ENCODE peak calls at places on chromosomes 7 and 10, in seven cellular contexts. D is Panc1, J is fibroblast of the aortic adventitia, U is cardiac muscle cell, T is ascending aorta, O is fibroblast of mammary gland, E is suprapubic skin. Z is an unnamed sample.

GRCh38 chr7:32033006-32033405 is 37.2 kb downstream of the PDE1C start:
- DNase-seq in D (no peak), J (no peak), U (no peak), T (no peak), O (no peak), E (no peak), Z (no peak)

GRCh38 chr10:62376064-62377025 is 2.2 kb downstream of the ZNF365 start:
- DNase-seq in D (no peak), J (no peak), U (no peak), T (no peak), O (no peak), E (no peak), Z (no peak)

GRCh38 chr7:39688611-39689485 is 65.5 kb downstream of the RALA start:
- DNase-seq in D (no peak), J (peak), U (no peak), T (no peak), O (peak), E (no peak), Z (no peak)

GRCh38 chr7:79132844-79133451 is 320.5 kb downstream of the MAGI2 start:
- DNase-seq in D (peak), J (no peak), U (no peak), T (no peak), O (no peak), E (no peak), Z (no peak)

GRCh38 chr7:106515321-106515720 is 145.6 kb downstream of the CCDC71L start:
- DNase-seq in D (no peak), J (peak), U (peak), T (no peak), O (peak), E (no peak), Z (no peak)

GRCh38 chr7:128383781-128384180 is 22.3 kb upstream of the PRRT4 start:
- DNase-seq in D (no peak), J (peak), U (no peak), T (no peak), O (no peak), E (no peak), Z (peak)

GRCh38 chr10:125878957-125879835 is 1.9 kb downstream of the DHX32 start:
- DNase-seq in D (peak), J (peak), U (peak), T (no peak), O (peak), E (no peak), Z (no peak)

GRCh38 chr7:131327626-131328386 is at the start of gene MKLN1:
- DNase-seq in D (peak), J (peak), U (peak), T (peak), O (peak), E (peak), Z (peak)

GRCh38 chr7:156167987-156168386 is 355.7 kb upstream of the SHH start:
- DNase-seq in D (no peak), J (no peak), U (no peak), T (no peak), O (no peak), E (no peak), Z (no peak)

GRCh38 chr7:155587486-155587885 is 41.1 kb upstream of the CNPY1 start:
- DNase-seq in D (no peak), J (no peak), U (no peak), T (no peak), O (no peak), E (peak), Z (no peak)

GRCh38 chr10:10293431-10293830 is 724.2 kb upstream of the CELF2 start:
- DNase-seq in D (no peak), J (no peak), U (peak), T (no peak), O (peak), E (no peak), Z (no peak)

GRCh38 chr7:138886501-138886917 is 88.5 kb upstream of the ATP6V0A4 start:
- DNase-seq in D (no peak), J (peak), U (peak), T (no peak), O (peak), E (no peak), Z (peak)

GRCh38 chr7:40658731-40659130 is 523.9 kb downstream of the SUGCT start:
- DNase-seq in D (no peak), J (peak), U (peak), T (peak), O (peak), E (no peak), Z (no peak)

GRCh38 chr10:128796513-128796912 is 670.3 kb upstream of the MKI67 start:
- DNase-seq in D (no peak), J (no peak), U (no peak), T (no peak), O (no peak), E (no peak), Z (no peak)

GRCh38 chr10:26840938-26841732 is 19.6 kb downstream of the ABI1 start:
- DNase-seq in D (no peak), J (no peak), U (peak), T (no peak), O (no peak), E (no peak), Z (no peak)

GRCh38 chr10:44982114-44982460 is 3.5 kb upstream of the DEPP1 start:
- DNase-seq in D (no peak), J (no peak), U (no peak), T (peak), O (peak), E (peak), Z (no peak)

GRCh38 chr7:112362053-112362650 is 88.1 kb upstream of the IFRD1 start:
- DNase-seq in D (no peak), J (no peak), U (no peak), T (no peak), O (no peak), E (no peak), Z (no peak)

GRCh38 chr10:69647819-69648218 is 17.8 kb downstream of the FAM241B start:
- DNase-seq in D (no peak), J (no peak), U (no peak), T (no peak), O (no peak), E (no peak), Z (no peak)

GRCh38 chr10:63700209-63700934 is 179.2 kb downstream of the REEP3 start:
- DNase-seq in D (peak), J (peak), U (peak), T (peak), O (peak), E (no peak), Z (no peak)

GRCh38 chr7:158373761-158374545 is 213.7 kb downstream of the PTPRN2 start:
- DNase-seq in D (no peak), J (no peak), U (no peak), T (no peak), O (no peak), E (peak), Z (no peak)

GRCh38 chr7:111531993-111532392 is 30.3 kb downstream of the IMMP2L start:
- DNase-seq in D (no peak), J (peak), U (peak), T (no peak), O (peak), E (no peak), Z (no peak)

GRCh38 chr10:79386637-79387465 is 39.6 kb downstream of the PPIF start:
- DNase-seq in D (no peak), J (no peak), U (no peak), T (peak), O (peak), E (peak), Z (no peak)

GRCh38 chr10:113493195-113493594 is 59.7 kb upstream of the HABP2 start:
- DNase-seq in D (no peak), J (no peak), U (no peak), T (no peak), O (peak), E (no peak), Z (no peak)

GRCh38 chr7:151087247-151088018 is 1.2 kb downstream of the AGAP3 start:
- DNase-seq in D (no peak), J (peak), U (peak), T (no peak), O (peak), E (peak), Z (no peak)

DNA sequence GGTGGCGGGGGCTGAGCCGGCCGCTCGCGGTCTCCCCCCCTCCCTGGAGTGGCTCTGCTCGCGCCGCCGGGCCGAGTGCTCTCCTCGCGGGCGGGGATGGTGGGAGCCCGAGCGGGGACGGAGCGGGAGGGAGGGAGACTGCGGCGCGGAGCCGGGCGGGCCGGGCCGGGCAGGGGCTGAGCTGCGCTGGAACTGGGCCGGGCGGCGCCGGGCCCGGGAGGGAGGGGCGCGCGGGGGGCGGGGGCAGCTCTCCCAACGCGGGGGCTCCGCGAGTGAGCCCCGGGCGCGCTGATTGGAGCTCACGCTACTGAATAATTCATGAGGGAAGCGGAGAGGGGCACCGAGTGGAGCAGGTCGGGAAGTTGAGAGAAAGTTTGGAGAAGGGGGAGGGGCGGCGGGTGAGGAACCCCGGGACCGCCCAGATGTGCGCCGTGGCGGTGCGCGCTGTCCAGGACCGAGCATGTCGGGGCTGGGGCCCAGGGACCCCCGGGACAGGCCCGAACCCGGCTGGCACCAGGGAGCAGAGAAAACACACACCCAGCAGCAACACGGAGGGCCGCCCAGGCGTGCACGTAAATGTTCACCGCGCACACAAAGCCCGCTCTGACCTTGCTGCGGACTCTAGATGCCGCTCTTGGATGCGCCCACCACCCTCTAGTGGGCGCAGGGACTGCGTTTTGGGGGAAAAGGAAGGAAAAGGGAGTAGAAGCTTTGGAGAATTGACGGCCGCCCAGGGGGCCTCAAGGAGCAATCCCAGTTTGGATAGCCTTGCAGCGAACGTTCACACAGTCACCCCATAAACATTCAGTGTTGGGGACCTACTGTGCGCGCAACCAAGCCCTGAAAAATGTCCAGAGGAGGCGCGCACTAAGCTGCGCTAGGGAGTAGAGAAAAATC is at the start of gene EPHB4:
- DNase-seq in D (no peak), J (peak), U (peak), T (no peak), O (peak), E (peak), Z (no peak)
- TF ChIP-seq CTCF in D (no peak), J (peak), U (peak), T (no peak), O (peak), E (no peak), Z (peak)

GRCh38 chr7:144738708-144739314 is 97.0 kb downstream of the TPK1 start:
- DNase-seq in D (peak), J (peak), U (peak), T (no peak), O (peak), E (no peak), Z (peak)
- H3K4me3 ChIP-seq in D (no peak), J (no peak), U (no peak), T (no peak), O (no peak), E (no peak), Z (no peak)

GRCh38 chr7:77460057-77460486 is 43.9 kb upstream of the GSAP start:
- DNase-seq in D (no peak), J (no peak), U (no peak), T (no peak), O (no peak), E (no peak), Z (no peak)
- TF ChIP-seq CTCF in D (peak), J (no peak), U (no peak), T (no peak), O (peak), E (no peak), Z (peak)

DNA sequence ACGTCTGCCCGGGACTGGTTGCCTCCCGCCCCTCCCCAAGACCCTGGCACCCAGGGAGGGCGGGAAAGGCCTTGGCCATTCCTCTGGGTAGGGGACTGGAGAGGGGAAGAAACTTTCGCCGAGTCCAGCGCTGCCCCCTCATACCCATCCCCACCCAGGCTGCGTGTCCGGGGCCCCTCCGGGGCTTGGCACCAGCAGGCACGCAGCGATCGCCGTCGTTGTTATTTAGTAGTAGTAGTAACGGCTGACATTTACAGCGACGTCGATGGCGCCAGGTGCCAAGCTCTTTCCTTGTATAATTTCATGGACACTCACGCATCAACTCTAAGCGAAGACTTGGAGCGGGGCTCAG is 3.3 kb upstream of the PDGFA start:
- DNase-seq in D (no peak), J (no peak), U (no peak), T (no peak), O (no peak), E (no peak), Z (no peak)
- H3K4me3 ChIP-seq in D (no peak), J (no peak), U (peak), T (peak), O (no peak), E (peak), Z (no peak)

GRCh38 chr7:50309736-50310135 is 5.2 kb downstream of the IKZF1 start:
- DNase-seq in D (no peak), J (no peak), U (no peak), T (no peak), O (no peak), E (no peak), Z (no peak)

GRCh38 chr7:50306491-50307367 is 2.2 kb downstream of the IKZF1 start:
- DNase-seq in D (no peak), J (no peak), U (no peak), T (no peak), O (no peak), E (no peak), Z (no peak)

GRCh38 chr7:50307368-50308012 is 3.0 kb downstream of the IKZF1 start:
- DNase-seq in D (no peak), J (no peak), U (no peak), T (no peak), O (no peak), E (no peak), Z (no peak)

GRCh38 chr7:50309130-50309478 is 4.6 kb downstream of the IKZF1 start:
- DNase-seq in D (no peak), J (no peak), U (no peak), T (no peak), O (no peak), E (no peak), Z (no peak)

GRCh38 chr7:50308301-50309129 is 4.0 kb downstream of the IKZF1 start:
- DNase-seq in D (no peak), J (no peak), U (no peak), T (no peak), O (no peak), E (no peak), Z (no peak)
- TF ChIP-seq CTCF in D (no peak), J (no peak), U (no peak), T (no peak), O (no peak), E (no peak), Z (no peak)

DNA sequence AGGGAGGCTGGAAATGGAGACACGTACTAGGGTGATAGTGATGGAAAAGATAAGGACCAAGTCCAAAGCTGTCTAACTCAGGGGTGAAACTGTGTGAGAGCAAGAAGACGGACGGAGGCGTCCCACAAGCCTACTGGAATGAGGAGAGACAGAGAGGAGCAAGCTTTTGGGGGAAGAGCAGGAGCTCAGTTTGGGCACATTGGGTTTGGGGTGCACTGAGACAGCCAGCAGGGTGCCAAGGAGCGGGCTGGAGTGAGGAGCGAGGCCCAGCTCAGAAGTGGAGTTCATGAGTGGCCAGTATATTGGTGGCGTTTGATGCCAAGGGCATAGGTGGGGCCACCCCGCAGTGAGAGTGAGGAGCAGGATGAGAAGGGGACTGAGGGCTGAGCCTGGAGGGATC is 22.6 kb downstream of the GHRHR start:
- DNase-seq in D (no peak), J (no peak), U (no peak), T (no peak), O (no peak), E (no peak), Z (no peak)
- H3K4me3 ChIP-seq in D (no peak), J (no peak), U (no peak), T (no peak), O (no peak), E (no peak), Z (no peak)

Z was measured in LNCaP clone FGC.